ENCODE peak calls at places on chromosomes 13 and 19, in five cellular contexts. One of them, this sample, is unnamed.

GRCh38 chr13:105159794-105160193 is 1375.7 kb downstream of the EFNB2 start:
- DNase-seq in choroid plexus epithelial cell: no peak
- DNase-seq in cardiac fibroblast: no peak
- DNase-seq in IMR-90: no peak
- DNase-seq in tibial nerve: no peak
- DNase-seq in this sample: no peak

GRCh38 chr19:30046522-30046921 is 104.5 kb downstream of the URI1 start:
- DNase-seq in choroid plexus epithelial cell: peak
- DNase-seq in cardiac fibroblast: no peak
- DNase-seq in IMR-90: peak
- DNase-seq in tibial nerve: no peak
- DNase-seq in this sample: peak

GRCh38 chr13:65943024-65943423 is 1287.1 kb downstream of the PCDH9 start:
- DNase-seq in choroid plexus epithelial cell: peak
- DNase-seq in cardiac fibroblast: peak
- DNase-seq in IMR-90: peak
- DNase-seq in tibial nerve: no peak
- DNase-seq in this sample: peak

GRCh38 chr13:21037656-21038055 is 23.7 kb downstream of the LATS2 start:
- DNase-seq in choroid plexus epithelial cell: no peak
- DNase-seq in cardiac fibroblast: no peak
- DNase-seq in IMR-90: no peak
- DNase-seq in tibial nerve: no peak
- DNase-seq in this sample: no peak

GRCh38 chr19:44758596-44758995 is 10.1 kb downstream of the BCL3 start:
- DNase-seq in choroid plexus epithelial cell: no peak
- DNase-seq in cardiac fibroblast: peak
- DNase-seq in IMR-90: no peak
- DNase-seq in tibial nerve: no peak
- DNase-seq in this sample: no peak

GRCh38 chr19:43534811-43535761 is 2.1 kb downstream of the ZNF575 start:
- DNase-seq in choroid plexus epithelial cell: peak
- DNase-seq in cardiac fibroblast: peak
- DNase-seq in IMR-90: peak
- DNase-seq in tibial nerve: peak
- DNase-seq in this sample: peak

GRCh38 chr19:37654525-37654832 is 786 bp downstream of the ZFP30 start:
- DNase-seq in choroid plexus epithelial cell: peak
- DNase-seq in cardiac fibroblast: peak
- DNase-seq in IMR-90: peak
- DNase-seq in tibial nerve: no peak
- DNase-seq in this sample: peak

GRCh38 chr13:26424181-26424580 is 133.3 kb upstream of the WASF3 start:
- DNase-seq in choroid plexus epithelial cell: no peak
- DNase-seq in cardiac fibroblast: no peak
- DNase-seq in IMR-90: no peak
- DNase-seq in tibial nerve: no peak
- DNase-seq in this sample: no peak

GRCh38 chr19:41327499-41328156 is 17.7 kb downstream of the CCDC97 start:
- DNase-seq in choroid plexus epithelial cell: peak
- DNase-seq in cardiac fibroblast: no peak
- DNase-seq in IMR-90: peak
- DNase-seq in tibial nerve: no peak
- DNase-seq in this sample: peak

GRCh38 chr13:36774895-36775294 is 44.1 kb upstream of the RFXAP start:
- DNase-seq in choroid plexus epithelial cell: peak
- DNase-seq in cardiac fibroblast: peak
- DNase-seq in IMR-90: no peak
- DNase-seq in tibial nerve: no peak
- DNase-seq in this sample: no peak

GRCh38 chr19:10916602-10917001 is 11.8 kb downstream of the YIPF2 start:
- DNase-seq in choroid plexus epithelial cell: no peak
- DNase-seq in cardiac fibroblast: no peak
- DNase-seq in IMR-90: no peak
- DNase-seq in tibial nerve: no peak
- DNase-seq in this sample: no peak

GRCh38 chr13:83414393-83414792 is 467.9 kb downstream of the SLITRK1 start:
- DNase-seq in choroid plexus epithelial cell: no peak
- DNase-seq in cardiac fibroblast: no peak
- DNase-seq in IMR-90: peak
- DNase-seq in tibial nerve: no peak
- DNase-seq in this sample: no peak

GRCh38 chr13:60716296-60716695 is 319.3 kb downstream of the TDRD3 start:
- DNase-seq in choroid plexus epithelial cell: no peak
- DNase-seq in cardiac fibroblast: no peak
- DNase-seq in IMR-90: no peak
- DNase-seq in tibial nerve: no peak
- DNase-seq in this sample: no peak

GRCh38 chr19:14782978-14783545 is 4.7 kb upstream of the ADGRE2 start:
- DNase-seq in choroid plexus epithelial cell: no peak
- DNase-seq in cardiac fibroblast: no peak
- DNase-seq in IMR-90: no peak
- DNase-seq in tibial nerve: no peak
- DNase-seq in this sample: no peak

GRCh38 chr19:14786421-14786851 is 8.1 kb upstream of the ADGRE2 start:
- DNase-seq in choroid plexus epithelial cell: peak
- DNase-seq in cardiac fibroblast: peak
- DNase-seq in IMR-90: no peak
- DNase-seq in tibial nerve: no peak
- DNase-seq in this sample: peak
- TF ChIP-seq CTCF in choroid plexus epithelial cell: peak
- TF ChIP-seq CTCF in cardiac fibroblast: peak
- TF ChIP-seq CTCF in IMR-90: peak
- TF ChIP-seq CTCF in tibial nerve: peak
- TF ChIP-seq CTCF in this sample: peak

GRCh38 chr13:75760182-75760981 is 124.3 kb downstream of the LMO7 start:
- DNase-seq in choroid plexus epithelial cell: peak
- DNase-seq in cardiac fibroblast: peak
- DNase-seq in IMR-90: peak
- DNase-seq in tibial nerve: no peak
- DNase-seq in this sample: no peak
- TF ChIP-seq CTCF in choroid plexus epithelial cell: peak
- TF ChIP-seq CTCF in cardiac fibroblast: no peak
- TF ChIP-seq CTCF in IMR-90: peak
- TF ChIP-seq CTCF in tibial nerve: no peak
- TF ChIP-seq CTCF in this sample: no peak

DNA sequence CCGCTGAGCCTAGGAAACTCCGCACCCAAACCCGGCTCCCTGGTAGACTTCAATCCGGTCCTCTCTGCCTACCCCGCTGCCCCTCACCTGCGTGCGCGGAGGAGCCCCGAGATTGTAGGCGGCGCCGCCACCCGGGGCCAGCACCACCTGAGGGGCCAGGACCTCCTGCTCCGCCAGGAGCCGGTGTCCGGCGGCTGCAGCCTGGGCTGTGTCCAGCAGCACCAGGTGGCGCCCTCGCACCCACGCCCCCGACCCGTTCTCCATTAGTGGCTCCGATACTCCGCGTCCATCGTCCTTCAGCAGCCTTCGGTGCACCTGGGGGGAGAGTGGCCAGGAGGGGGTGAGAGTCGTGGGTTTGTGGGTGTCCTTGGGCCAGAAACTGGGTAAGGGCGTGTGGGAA is 18.5 kb downstream of the MAN2B1 start:
- DNase-seq in choroid plexus epithelial cell: no peak
- DNase-seq in cardiac fibroblast: no peak
- DNase-seq in IMR-90: no peak
- DNase-seq in tibial nerve: no peak
- DNase-seq in this sample: no peak
- TF ChIP-seq CTCF in choroid plexus epithelial cell: peak
- TF ChIP-seq CTCF in cardiac fibroblast: peak
- TF ChIP-seq CTCF in IMR-90: no peak
- TF ChIP-seq CTCF in tibial nerve: no peak
- TF ChIP-seq CTCF in this sample: peak

GRCh38 chr19:35666251-35666913 is at the start of gene UPK1A:
- DNase-seq in choroid plexus epithelial cell: no peak
- DNase-seq in cardiac fibroblast: no peak
- DNase-seq in IMR-90: no peak
- DNase-seq in tibial nerve: no peak
- DNase-seq in this sample: no peak
- TF ChIP-seq CTCF in choroid plexus epithelial cell: no peak
- TF ChIP-seq CTCF in cardiac fibroblast: no peak
- TF ChIP-seq CTCF in IMR-90: no peak
- TF ChIP-seq CTCF in tibial nerve: no peak
- TF ChIP-seq CTCF in this sample: no peak

GRCh38 chr19:1364070-1364719 is 19.5 kb upstream of the NDUFS7 start:
- DNase-seq in choroid plexus epithelial cell: peak
- DNase-seq in cardiac fibroblast: peak
- DNase-seq in IMR-90: peak
- DNase-seq in tibial nerve: no peak
- DNase-seq in this sample: no peak
- TF ChIP-seq CTCF in choroid plexus epithelial cell: peak
- TF ChIP-seq CTCF in cardiac fibroblast: peak
- TF ChIP-seq CTCF in IMR-90: peak
- TF ChIP-seq CTCF in tibial nerve: no peak
- TF ChIP-seq CTCF in this sample: peak

GRCh38 chr19:39154626-39155100 is 29.1 kb downstream of the PAK4 start:
- DNase-seq in choroid plexus epithelial cell: peak
- DNase-seq in cardiac fibroblast: no peak
- DNase-seq in IMR-90: no peak
- DNase-seq in tibial nerve: no peak
- DNase-seq in this sample: no peak
- TF ChIP-seq CTCF in choroid plexus epithelial cell: no peak
- TF ChIP-seq CTCF in cardiac fibroblast: no peak
- TF ChIP-seq CTCF in IMR-90: no peak
- TF ChIP-seq CTCF in tibial nerve: no peak
- TF ChIP-seq CTCF in this sample: no peak

GRCh38 chr19:39497850-39498261 is 891 bp upstream of the DLL3 start:
- DNase-seq in choroid plexus epithelial cell: peak
- DNase-seq in cardiac fibroblast: peak
- DNase-seq in IMR-90: peak
- DNase-seq in tibial nerve: no peak
- DNase-seq in this sample: peak
- TF ChIP-seq CTCF in choroid plexus epithelial cell: peak
- TF ChIP-seq CTCF in cardiac fibroblast: peak
- TF ChIP-seq CTCF in IMR-90: peak
- TF ChIP-seq CTCF in tibial nerve: no peak
- TF ChIP-seq CTCF in this sample: peak

GRCh38 chr19:54414156-54414555 is 1.1 kb upstream of the TTYH1 start:
- DNase-seq in choroid plexus epithelial cell: no peak
- DNase-seq in cardiac fibroblast: no peak
- DNase-seq in IMR-90: no peak
- DNase-seq in tibial nerve: no peak
- DNase-seq in this sample: no peak

GRCh38 chr19:54415901-54416621 is 797 bp downstream of the TTYH1 start:
- DNase-seq in choroid plexus epithelial cell: no peak
- DNase-seq in cardiac fibroblast: no peak
- DNase-seq in IMR-90: no peak
- DNase-seq in tibial nerve: no peak
- DNase-seq in this sample: no peak

GRCh38 chr19:54412877-54413276 is 2.4 kb upstream of the TTYH1 start:
- DNase-seq in choroid plexus epithelial cell: no peak
- DNase-seq in cardiac fibroblast: no peak
- DNase-seq in IMR-90: no peak
- DNase-seq in tibial nerve: no peak
- DNase-seq in this sample: no peak

GRCh38 chr19:54416695-54417491 is 1.6 kb downstream of the TTYH1 start:
- DNase-seq in choroid plexus epithelial cell: no peak
- DNase-seq in cardiac fibroblast: no peak
- DNase-seq in IMR-90: no peak
- DNase-seq in tibial nerve: no peak
- DNase-seq in this sample: no peak

GRCh38 chr19:54415208-54415900 is at the start of gene TTYH1:
- DNase-seq in choroid plexus epithelial cell: no peak
- DNase-seq in cardiac fibroblast: no peak
- DNase-seq in IMR-90: no peak
- DNase-seq in tibial nerve: no peak
- DNase-seq in this sample: no peak
- TF ChIP-seq CTCF in choroid plexus epithelial cell: peak
- TF ChIP-seq CTCF in cardiac fibroblast: no peak
- TF ChIP-seq CTCF in IMR-90: no peak
- TF ChIP-seq CTCF in tibial nerve: peak
- TF ChIP-seq CTCF in this sample: no peak

GRCh38 chr19:3370728-3371591 is 4.6 kb downstream of the NFIC start:
- DNase-seq in choroid plexus epithelial cell: no peak
- DNase-seq in cardiac fibroblast: no peak
- DNase-seq in IMR-90: no peak
- DNase-seq in tibial nerve: no peak
- DNase-seq in this sample: no peak

GRCh38 chr19:3368848-3369336 is 2.5 kb downstream of the NFIC start:
- DNase-seq in choroid plexus epithelial cell: peak
- DNase-seq in cardiac fibroblast: peak
- DNase-seq in IMR-90: peak
- DNase-seq in tibial nerve: no peak
- DNase-seq in this sample: peak

GRCh38 chr19:3370214-3370720 is 3.9 kb downstream of the NFIC start:
- DNase-seq in choroid plexus epithelial cell: peak
- DNase-seq in cardiac fibroblast: no peak
- DNase-seq in IMR-90: no peak
- DNase-seq in tibial nerve: no peak
- DNase-seq in this sample: no peak

GRCh38 chr19:3368441-3368795 is 2.0 kb downstream of the NFIC start:
- DNase-seq in choroid plexus epithelial cell: no peak
- DNase-seq in cardiac fibroblast: no peak
- DNase-seq in IMR-90: no peak
- DNase-seq in tibial nerve: no peak
- DNase-seq in this sample: no peak

GRCh38 chr19:3369337-3370213 is 3.2 kb downstream of the NFIC start:
- DNase-seq in choroid plexus epithelial cell: peak
- DNase-seq in cardiac fibroblast: no peak
- DNase-seq in IMR-90: peak
- DNase-seq in tibial nerve: no peak
- DNase-seq in this sample: peak
- TF ChIP-seq CTCF in choroid plexus epithelial cell: peak
- TF ChIP-seq CTCF in cardiac fibroblast: no peak
- TF ChIP-seq CTCF in IMR-90: no peak
- TF ChIP-seq CTCF in tibial nerve: no peak
- TF ChIP-seq CTCF in this sample: no peak

DNA sequence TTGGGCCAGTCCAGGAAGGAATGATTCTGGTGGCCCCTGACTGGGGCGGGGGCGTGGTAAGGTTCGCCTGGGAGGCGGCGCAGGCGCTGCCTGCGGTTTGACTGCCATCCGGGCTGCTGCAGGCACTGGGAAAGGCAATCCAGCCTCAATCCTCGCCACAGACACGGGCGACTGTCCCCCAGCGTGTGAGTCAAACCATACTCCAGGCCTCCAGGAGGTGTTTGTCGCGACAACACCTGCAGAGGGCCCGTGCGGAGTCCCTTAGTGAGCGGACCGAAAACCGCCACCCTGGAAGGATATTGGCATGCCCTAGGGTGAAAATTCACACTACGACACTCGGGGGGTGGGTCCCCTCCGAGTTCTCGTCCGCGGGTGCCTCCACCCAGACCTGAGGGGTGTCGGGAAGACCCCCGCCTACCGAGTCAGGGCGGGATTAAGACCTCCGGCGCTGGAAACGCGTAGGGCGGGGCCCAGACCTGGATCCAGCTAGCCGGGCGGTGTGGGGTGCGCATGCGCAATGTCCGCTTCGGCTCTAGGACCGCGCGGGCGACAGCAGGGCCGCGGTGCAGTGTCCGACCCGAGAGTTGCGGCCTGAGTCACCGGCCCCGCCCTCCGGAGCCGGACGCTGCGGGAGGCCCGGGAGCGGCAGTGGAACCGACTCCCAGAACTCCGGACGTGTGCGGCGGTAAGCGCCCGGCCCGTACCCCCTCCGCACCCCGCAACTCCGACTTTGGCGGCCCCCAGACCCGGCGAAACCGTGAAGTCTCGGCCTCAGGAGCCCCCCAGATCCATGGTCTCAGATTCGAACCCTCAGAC is at the start of gene CAPNS1:
- DNase-seq in choroid plexus epithelial cell: peak
- DNase-seq in cardiac fibroblast: peak
- DNase-seq in IMR-90: peak
- DNase-seq in tibial nerve: peak
- DNase-seq in this sample: peak
- TF ChIP-seq CTCF in choroid plexus epithelial cell: no peak
- TF ChIP-seq CTCF in cardiac fibroblast: no peak
- TF ChIP-seq CTCF in IMR-90: no peak
- TF ChIP-seq CTCF in tibial nerve: no peak
- TF ChIP-seq CTCF in this sample: no peak

This sample was measured in fibroblast of pulmonary artery.